ENCODE peak calls at places on chromosomes 1 and 21, in six cellular contexts. G is GM13977; X is stimulated activated CD4-positive, alpha-beta T cell treated with anti-CD3 and anti-CD28 coated beads, Interleukin-1b, Interleukin-23, amount 100 ng/mL, for 24 hours; Y is sigmoid colon; I is NCI-H345; M is choroid plexus epithelial cell. E is an unnamed sample.

GRCh38 chr1:45957684-45958083 is 154.3 kb downstream of the MAST2 start:
- DNase-seq in G (no peak), X (no peak), Y (no peak), I (no peak), M (peak; percentile 15), E (no peak)

GRCh38 chr21:43814215-43815106 is 25.1 kb downstream of the RRP1 start:
- DNase-seq in G (no peak), X (no peak), Y (no peak), I (no peak), M (no peak), E (no peak)

GRCh38 chr1:197224160-197224559 is 43.9 kb upstream of the CRB1 start:
- DNase-seq in G (no peak), X (no peak), Y (no peak), I (no peak), M (peak; percentile 32), E (no peak)

GRCh38 chr1:118119111-118119510 is 65.9 kb downstream of the SPAG17 start:
- DNase-seq in G (no peak), X (no peak), Y (no peak), I (no peak), M (no peak), E (no peak)

GRCh38 chr1:115134231-115134630 is 44.9 kb upstream of the TSPAN2 start:
- DNase-seq in G (no peak), X (no peak), Y (no peak), I (no peak), M (no peak), E (no peak)

GRCh38 chr1:1069711-1070676 is 4.1 kb downstream of the RNF223 start:
- DNase-seq in G (peak; percentile 74), X (no peak), Y (no peak), I (no peak), M (no peak), E (no peak)

GRCh38 chr1:171134194-171134924 is 43.7 kb downstream of the FMO3 start:
- DNase-seq in G (no peak), X (no peak), Y (no peak), I (no peak), M (no peak), E (no peak)

GRCh38 chr1:89085781-89086180 is 20.8 kb upstream of the GBP1 start:
- DNase-seq in G (peak; percentile 64), X (no peak), Y (no peak), I (no peak), M (peak; percentile 75), E (no peak)

GRCh38 chr1:220994671-220995070 is 115.4 kb downstream of the HLX start:
- DNase-seq in G (no peak), X (no peak), Y (no peak), I (no peak), M (no peak), E (no peak)

GRCh38 chr1:102954576-102954975 is 153.7 kb downstream of the COL11A1 start:
- DNase-seq in G (no peak), X (no peak), Y (no peak), I (no peak), M (no peak), E (no peak)

GRCh38 chr1:43885311-43885801 is 48.2 kb upstream of the ARTN start:
- DNase-seq in G (no peak), X (no peak), Y (no peak), I (no peak), M (peak; percentile 31), E (no peak)

GRCh38 chr1:173430707-173431662 is 46.1 kb upstream of the PRDX6 start:
- DNase-seq in G (peak; percentile 42), X (peak; percentile 92), Y (peak; percentile 93), I (peak; percentile 90), M (peak; percentile 95), E (peak; percentile 89)

GRCh38 chr1:91730781-91731732 is 154.9 kb downstream of the TGFBR3 start:
- DNase-seq in G (no peak), X (no peak), Y (peak; percentile 94), I (no peak), M (peak; percentile 58), E (peak; percentile 75)

GRCh38 chr1:7294636-7295035 is 476.5 kb upstream of the VAMP3 start:
- DNase-seq in G (no peak), X (no peak), Y (no peak), I (no peak), M (no peak), E (peak; percentile 54)

GRCh38 chr1:212566522-212567479 is 41.8 kb upstream of the ATF3 start:
- DNase-seq in G (peak; percentile 89), X (no peak), Y (peak; percentile 66), I (peak; percentile 61), M (peak; percentile 80), E (no peak)

GRCh38 chr1:115833806-115834205 is 7.1 kb downstream of the NHLH2 start:
- DNase-seq in G (no peak), X (no peak), Y (no peak), I (no peak), M (no peak), E (no peak)

GRCh38 chr1:222815367-222815765 is 527 bp downstream of the DISP1 start:
- DNase-seq in G (peak; percentile 42), X (peak; percentile 40), Y (peak; percentile 85), I (peak; percentile 64), M (no peak), E (no peak)

GRCh38 chr1:81582467-81582986 is 218.2 kb upstream of the ADGRL2 start:
- DNase-seq in G (peak; percentile 3), X (no peak), Y (no peak), I (no peak), M (peak; percentile 32), E (no peak)

GRCh38 chr1:3663999-3664699 is 11.8 kb downstream of the TP73 start:
- DNase-seq in G (no peak), X (no peak), Y (peak; percentile 45), I (peak; percentile 73), M (no peak), E (peak; percentile 54)

GRCh38 chr1:40944326-40944725 is 35.2 kb upstream of the CTPS1 start:
- DNase-seq in G (no peak), X (no peak), Y (peak; percentile 86), I (no peak), M (peak; percentile 99), E (no peak)

GRCh38 chr1:111208921-111209320 is 8.5 kb upstream of the DENND2D start:
- DNase-seq in G (no peak), X (no peak), Y (no peak), I (no peak), M (no peak), E (no peak)

GRCh38 chr1:21944261-21945074 is 7.4 kb upstream of the HSPG2 start:
- DNase-seq in G (no peak), X (no peak), Y (no peak), I (no peak), M (no peak), E (no peak)

GRCh38 chr1:11731719-11732283 is 4.1 kb upstream of the AGTRAP start:
- DNase-seq in G (no peak), X (no peak), Y (peak; percentile 94), I (no peak), M (peak; percentile 67), E (no peak)

GRCh38 chr1:214451591-214451990 is 99.8 kb downstream of the PTPN14 start:
- DNase-seq in G (no peak), X (no peak), Y (no peak), I (no peak), M (no peak), E (no peak)

E was measured in cardiac septum.